ENCODE peak calls at places on chromosomes 4 and X, in nine cellular contexts. I is ovary; H is WERI-Rb-1; B is lower lobe of right lung; X is IMR-90; L is transverse colon; Y is uterus; Q is Caco-2; F is CD4-positive, alpha-beta T cell. D is an unnamed sample.
A peak's percentile ranks its signal among the peaks of the same experiment; 100 is the strongest.

GRCh38 chr4:137274404-137274803 is 257.9 kb downstream of the PCDH18 start:
- DNase-seq in I (no peak), H (no peak), B (no peak), X (peak; percentile 38), L (no peak), Y (no peak), Q (no peak), F (no peak), D (no peak)

GRCh38 chrX:65690057-65690855 is 22.8 kb downstream of the MSN start:
- DNase-seq in I (no peak), H (no peak), B (no peak), X (peak; percentile 78), L (no peak), Y (no peak), Q (no peak), F (no peak), D (no peak)

GRCh38 chr4:87416965-87417364 is 5.4 kb upstream of the NUDT9 start:
- DNase-seq in I (no peak), H (no peak), B (no peak), X (no peak), L (no peak), Y (no peak), Q (no peak), F (no peak), D (no peak)

GRCh38 chrX:107167163-107167921 is 38.9 kb downstream of the NUP62CL start:
- DNase-seq in I (no peak), H (no peak), B (no peak), X (no peak), L (no peak), Y (no peak), Q (no peak), F (no peak), D (no peak)

GRCh38 chr4:136917312-136918110 is 614.8 kb downstream of the PCDH18 start:
- DNase-seq in I (no peak), H (no peak), B (no peak), X (no peak), L (no peak), Y (no peak), Q (no peak), F (no peak), D (no peak)

GRCh38 chr4:138311771-138312535 is 69.8 kb upstream of the SLC7A11 start:
- DNase-seq in I (no peak), H (no peak), B (no peak), X (peak; percentile 28), L (no peak), Y (no peak), Q (no peak), F (no peak), D (no peak)

GRCh38 chr4:3436048-3436797 is 5.5 kb upstream of the HGFAC start:
- DNase-seq in I (no peak), H (no peak), B (no peak), X (no peak), L (no peak), Y (no peak), Q (no peak), F (no peak), D (no peak)

GRCh38 chrX:88425739-88426138 is 321.3 kb upstream of the CPXCR1 start:
- DNase-seq in I (no peak), H (no peak), B (no peak), X (no peak), L (no peak), Y (no peak), Q (no peak), F (no peak), D (no peak)

GRCh38 chrX:149647505-149647904 is 15.9 kb upstream of the TMEM185A start:
- DNase-seq in I (no peak), H (no peak), B (no peak), X (no peak), L (no peak), Y (no peak), Q (no peak), F (no peak), D (no peak)

GRCh38 chrX:8504451-8504850 is 39.8 kb downstream of the VCX3B start:
- DNase-seq in I (no peak), H (no peak), B (no peak), X (peak; percentile 13), L (no peak), Y (no peak), Q (no peak), F (no peak), D (no peak)

GRCh38 chrX:130106071-130106470 is 4.2 kb downstream of the ELF4 start:
- DNase-seq in I (peak; percentile 77), H (no peak), B (no peak), X (no peak), L (no peak), Y (no peak), Q (no peak), F (no peak), D (peak; percentile 25)

GRCh38 chr4:110616162-110617062 is 6.5 kb downstream of the PITX2 start:
- DNase-seq in I (no peak), H (no peak), B (no peak), X (no peak), L (no peak), Y (no peak), Q (no peak), F (no peak), D (no peak)
- H3K9me3 ChIP-seq in I (peaks cover 10% of the 10 kb centered on the region), H (peaks cover 23% of the 10 kb centered on the region), B (no peaks in the 10 kb centered on the region), X (peaks cover 29% of the 10 kb centered on the region), L (no peaks in the 10 kb centered on the region), Y (no peaks in the 10 kb centered on the region), Q (no peaks in the 10 kb centered on the region), F (peaks cover 27% of the 10 kb centered on the region), D (no peaks in the 10 kb centered on the region)

GRCh38 chr4:76657443-76657842 is 222.4 kb downstream of the SHROOM3 start:
- DNase-seq in I (no peak), H (no peak), B (no peak), X (no peak), L (no peak), Y (no peak), Q (no peak), F (no peak), D (no peak)
- TF ChIP-seq CTCF in I (no peak), H (no peak), B (no peak), X (no peak), L (no peak), Y (no peak), Q (no peak), F (no peak), D (no peak)

DNA sequence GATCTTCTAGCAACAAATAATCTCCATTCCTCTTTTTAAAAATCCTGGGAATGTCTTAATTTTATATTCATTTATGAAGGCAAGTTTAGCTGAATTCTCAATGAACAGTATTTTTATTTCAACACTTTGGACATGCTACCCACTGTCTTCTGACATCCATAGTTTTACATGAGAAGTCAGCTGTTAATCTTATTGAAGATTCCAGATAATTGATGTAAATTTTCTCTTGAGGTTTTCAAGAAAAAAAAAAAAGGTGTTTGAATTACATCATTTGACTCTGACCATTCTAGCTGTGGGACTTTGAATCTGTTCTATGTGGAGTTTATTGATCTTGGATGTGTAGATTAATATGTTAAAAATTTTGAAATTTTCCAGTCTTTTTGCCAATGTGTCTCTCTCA is 28.0 kb downstream of the PDHA2 start:
- DNase-seq in I (no peak), H (no peak), B (no peak), X (no peak), L (no peak), Y (no peak), Q (no peak), F (no peak), D (no peak)
- H3K9me3 ChIP-seq in I (no peaks in the 10 kb centered on the region), H (peaks cover 3% of the 10 kb centered on the region), B (peaks cover 11% of the 10 kb centered on the region), X (peaks cover 7% of the 10 kb centered on the region), L (peaks cover 24% of the 10 kb centered on the region), Y (no peaks in the 10 kb centered on the region), Q (peaks cover 8% of the 10 kb centered on the region), F (peaks cover 18% of the 10 kb centered on the region), D (peaks cover 37% of the 10 kb centered on the region)

GRCh38 chr4:189092596-189092995 is 848.1 kb upstream of the FRG1 start:
- DNase-seq in I (no peak), H (no peak), B (no peak), X (peak; percentile 42), L (no peak), Y (no peak), Q (no peak), F (no peak), D (no peak)

GRCh38 chr4:189096108-189096507 is 844.6 kb upstream of the FRG1 start:
- DNase-seq in I (no peak), H (no peak), B (no peak), X (no peak), L (no peak), Y (no peak), Q (no peak), F (no peak), D (no peak)

DNA sequence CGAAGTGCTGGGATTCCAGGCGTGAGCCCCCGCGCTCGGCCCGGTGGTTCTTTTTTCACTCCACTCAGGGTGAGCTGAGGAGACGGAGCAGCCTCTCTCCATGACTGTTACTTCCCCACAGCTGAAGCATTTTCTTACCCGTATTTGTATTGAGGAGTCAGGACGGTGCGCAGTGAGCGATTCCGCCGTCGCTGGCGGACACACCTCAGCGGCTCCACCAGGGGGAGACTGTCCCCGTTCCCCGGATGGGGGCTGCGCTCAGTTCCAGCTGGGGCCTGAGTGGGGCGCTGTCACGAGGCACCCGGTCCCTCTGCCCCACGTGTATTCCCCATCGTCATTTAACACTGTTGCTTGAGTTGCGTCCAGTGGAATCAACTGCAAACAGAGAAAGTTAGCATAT is 844.0 kb upstream of the FRG1 start:
- DNase-seq in I (no peak), H (no peak), B (no peak), X (no peak), L (no peak), Y (no peak), Q (no peak), F (no peak), D (no peak)
- TF ChIP-seq CTCF in I (no peak), H (peak; percentile 70), B (no peak), X (no peak), L (no peak), Y (no peak), Q (no peak), F (no peak), D (no peak)